ENCODE peak calls at places on chromosomes 11 and 22, in four cellular contexts. B is spleen, C is HL-60, O is transverse colon. G is an unnamed sample.
A peak's percentile ranks its signal among the peaks of the same experiment; 100 is the strongest.

GRCh38 chr11:35227551-35228341 is 88.8 kb downstream of the CD44 start:
- DNase-seq in O (no peak), C (peak; percentile 71), B (no peak), G (no peak)

GRCh38 chr11:78244546-78245315 is 56.0 kb downstream of the USP35 start:
- DNase-seq in O (no peak), C (no peak), B (no peak), G (no peak)

GRCh38 chr11:43732225-43732624 is 51.7 kb downstream of the HSD17B12 start:
- DNase-seq in B (no peak), O (no peak), C (no peak), G (no peak)

GRCh38 chr11:109039611-109040010 is 374.7 kb downstream of the DDX10 start:
- DNase-seq in C (no peak), B (no peak), O (no peak), G (no peak)

GRCh38 chr11:128763224-128763623 is 69.4 kb downstream of the FLI1 start:
- DNase-seq in O (no peak), B (no peak), C (no peak), G (no peak)

GRCh38 chr11:76660533-76661305 is 9.8 kb downstream of the LRRC32 start:
- DNase-seq in C (no peak), B (peak; percentile 70), O (peak; percentile 6), G (no peak)

GRCh38 chr22:46060292-46061123 is 83.5 kb upstream of the WNT7B start:
- DNase-seq in C (no peak), O (no peak), B (no peak), G (no peak)

GRCh38 chr11:108562746-108563581 is 30.6 kb downstream of the EXPH5 start:
- DNase-seq in B (no peak), O (no peak), C (no peak), G (no peak)

GRCh38 chr11:95788921-95789505 is 569 bp downstream of the FAM76B start:
- DNase-seq in B (no peak), O (peak; percentile 13), C (no peak), G (peak; percentile 6)

GRCh38 chr11:74701351-74701750 is 29.9 kb downstream of the CHRDL2 start:
- DNase-seq in O (no peak), B (no peak), C (no peak), G (no peak)

DNA sequence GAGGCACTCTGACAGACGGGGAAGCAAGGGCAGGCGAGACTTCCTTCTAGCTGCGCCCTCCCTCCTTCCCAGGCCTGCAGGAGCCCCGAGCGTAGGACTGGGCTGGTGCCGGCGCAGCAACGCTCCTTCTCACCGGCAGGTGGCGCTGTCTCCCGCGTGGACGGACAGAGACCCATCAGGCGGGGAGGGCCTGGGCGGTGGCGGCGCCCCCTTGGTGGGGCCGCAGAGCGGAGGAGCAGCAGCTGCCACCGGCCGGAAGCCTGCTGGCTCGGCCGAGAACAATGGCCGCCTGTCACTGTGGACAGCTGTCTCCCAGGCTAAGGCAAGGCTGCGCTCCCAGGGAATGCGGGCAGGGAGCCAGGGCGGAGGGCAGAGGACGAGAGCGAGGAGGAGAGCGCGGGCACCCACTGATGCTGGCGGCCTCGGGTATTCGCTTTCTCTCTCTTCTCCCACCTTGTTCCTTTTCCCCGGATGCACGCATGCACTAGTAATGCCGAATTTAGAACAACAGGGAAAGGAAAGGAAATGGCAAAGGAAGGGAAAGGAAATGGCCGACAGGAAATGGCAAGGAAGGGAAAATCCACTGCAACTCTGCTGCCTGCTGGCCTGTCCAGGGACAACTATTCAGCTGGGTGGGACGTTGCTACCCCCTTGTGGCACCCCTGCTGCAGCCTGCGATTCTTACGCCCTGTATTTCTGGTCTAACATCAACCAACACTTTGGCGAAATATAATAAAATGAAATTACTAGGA is 14.4 kb downstream of the PPM1F start:
- DNase-seq in B (peak; percentile 99), O (peak; percentile 96), C (peak; percentile 98), G (peak; percentile 89)
- TF ChIP-seq POLR2AphosphoS5 in B (peak; percentile 90), O (peak; percentile 65), C (peak; percentile 53), G (peak; percentile 74)

DNA sequence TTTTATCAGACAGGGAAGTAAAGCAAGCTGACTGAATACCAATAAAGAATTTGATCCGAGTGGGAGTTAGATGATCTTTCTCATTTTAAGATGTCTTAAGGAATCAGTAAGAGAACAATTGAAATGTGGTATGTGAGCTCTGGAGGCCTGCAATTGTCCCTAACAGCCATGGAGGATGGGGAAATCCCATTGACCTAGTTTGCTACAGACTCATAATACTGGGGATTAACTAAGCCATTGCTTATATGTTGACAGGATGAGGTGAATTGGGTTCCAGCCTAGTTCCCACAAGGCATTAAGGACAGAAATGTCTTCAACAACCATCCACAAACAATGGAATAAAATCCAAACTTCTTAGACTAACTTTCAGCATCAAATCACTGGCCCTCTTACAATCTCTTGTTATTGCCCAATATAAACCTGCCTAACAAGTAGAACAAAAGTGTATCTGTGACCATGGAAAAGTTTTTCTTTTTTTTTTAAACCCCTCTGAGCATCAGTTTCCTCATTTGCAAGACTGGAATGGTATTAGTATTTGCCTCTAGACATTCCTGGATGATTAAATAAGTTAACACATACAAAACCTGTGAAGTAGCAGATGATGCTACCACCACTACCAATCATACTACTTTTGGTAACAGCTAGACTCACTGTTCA is 773.2 kb downstream of the DLG2 start:
- DNase-seq in C (no peak), O (no peak), B (no peak), G (no peak)
- H3K27ac ChIP-seq in C (no peak overlapping the region), O (no peak overlapping the region), B (no peak overlapping the region), G (no peak overlapping the region)

GRCh38 chr22:29816980-29817379 is 21.1 kb downstream of the ASCC2 start:
- DNase-seq in O (no peak), B (no peak), C (no peak), G (peak; percentile 43)
- TF ChIP-seq POLR2AphosphoS5 in O (no peak), B (no peak), C (no peak), G (peak; percentile 36)

DNA sequence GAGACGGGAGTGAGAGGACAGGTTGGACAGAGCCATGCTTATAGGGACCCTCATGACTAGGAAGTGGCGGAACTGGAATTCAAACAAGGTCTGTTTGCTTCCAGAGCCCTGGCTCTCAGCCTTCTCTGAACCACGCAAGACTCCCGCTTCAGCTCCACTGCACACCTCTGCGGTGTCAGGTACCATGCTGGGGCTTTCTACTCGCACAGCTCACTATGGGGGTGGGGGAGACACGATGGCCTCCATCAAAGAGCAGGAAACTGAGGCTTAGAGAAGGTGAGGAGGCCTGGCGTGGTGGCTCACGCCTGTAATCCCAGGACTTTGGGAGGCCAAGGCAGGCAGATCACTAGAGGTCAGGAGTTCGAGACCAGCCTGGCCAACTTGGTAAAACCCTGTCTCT is 14.2 kb downstream of the SUN2 start:
- DNase-seq in O (no peak), C (no peak), B (no peak), G (no peak)
- H3K27ac ChIP-seq in O (no peak overlapping the region), C (no peak overlapping the region), B (peak overlapping the region; percentile 42), G (no peak overlapping the region)

GRCh38 chr11:9017773-9018172 is 14.0 kb upstream of the NRIP3 start:
- DNase-seq in O (peak; percentile 39), C (peak; percentile 83), B (no peak), G (no peak)
- TF ChIP-seq POLR2AphosphoS5 in O (no peak), C (peak; percentile 62), B (peak; percentile 36), G (no peak)

GRCh38 chr11:1845571-1846452 is 7.0 kb downstream of the TNNI2 start:
- DNase-seq in C (no peak), O (no peak), B (peak; percentile 81), G (no peak)

GRCh38 chr11:1846453-1846932 is 6.4 kb upstream of the LSP1 start:
- DNase-seq in B (peak; percentile 78), C (no peak), O (no peak), G (no peak)

GRCh38 chr11:1843796-1844195 is 5.0 kb downstream of the TNNI2 start:
- DNase-seq in O (no peak), C (no peak), B (peak; percentile 79), G (no peak)

GRCh38 chr11:1844221-1845094 is 5.7 kb downstream of the TNNI2 start:
- DNase-seq in O (peak; percentile 67), B (peak; percentile 94), C (peak; percentile 69), G (no peak)

DNA sequence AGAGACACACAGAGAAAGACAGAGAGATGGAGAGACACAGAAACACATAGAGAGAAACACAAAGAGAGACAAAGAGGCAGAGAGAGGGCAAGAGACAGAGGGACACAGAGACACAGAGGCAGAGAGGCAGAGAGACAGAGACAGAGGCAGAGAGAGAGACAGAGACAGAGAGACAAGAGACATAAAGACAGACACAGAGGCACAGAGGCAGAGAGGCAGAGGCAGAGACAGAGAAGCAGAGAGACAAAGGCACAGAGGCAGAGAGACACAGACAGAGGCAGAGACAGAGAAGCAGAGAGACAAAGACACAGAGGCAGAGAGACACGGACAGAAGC is 6.3 kb downstream of the TNNI2 start:
- DNase-seq in C (no peak), O (no peak), B (no peak), G (no peak)
- H3K27ac ChIP-seq in C (peak overlapping the region; percentile 69), O (no peak overlapping the region), B (peak overlapping the region; percentile 91), G (no peak overlapping the region)

DNA sequence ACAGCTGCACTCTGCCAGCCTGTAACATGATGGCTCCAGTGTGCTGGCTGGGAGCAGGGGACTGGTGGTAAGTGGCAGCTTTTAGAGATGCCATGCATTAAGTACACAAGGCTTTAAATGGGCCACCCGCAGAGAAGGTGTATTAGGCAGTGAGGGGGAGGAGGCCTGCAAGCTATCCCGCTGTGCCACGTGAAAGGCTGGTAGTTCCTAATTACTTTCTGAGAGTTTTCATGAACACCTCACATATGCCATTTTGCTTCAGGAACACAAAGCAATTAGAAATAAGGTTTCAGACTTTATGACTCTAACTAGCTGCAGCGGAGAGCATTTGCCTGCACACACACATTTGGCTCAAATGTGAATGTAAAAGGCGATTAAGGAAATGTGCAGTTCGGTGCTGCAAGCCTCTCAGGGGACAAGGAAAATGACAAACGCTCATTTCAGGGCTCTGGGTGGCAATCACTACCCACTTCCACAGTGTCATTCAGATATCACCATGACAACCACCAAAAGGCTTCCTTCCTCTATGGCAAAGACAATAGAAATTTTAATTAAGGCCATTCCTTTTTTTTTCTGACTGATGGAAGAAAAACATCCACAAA is 116.7 kb downstream of the PLEKHA7 start:
- DNase-seq in B (no peak), C (no peak), O (no peak), G (no peak)
- TF ChIP-seq POLR2AphosphoS5 in B (no peak), C (no peak), O (no peak), G (no peak)

DNA sequence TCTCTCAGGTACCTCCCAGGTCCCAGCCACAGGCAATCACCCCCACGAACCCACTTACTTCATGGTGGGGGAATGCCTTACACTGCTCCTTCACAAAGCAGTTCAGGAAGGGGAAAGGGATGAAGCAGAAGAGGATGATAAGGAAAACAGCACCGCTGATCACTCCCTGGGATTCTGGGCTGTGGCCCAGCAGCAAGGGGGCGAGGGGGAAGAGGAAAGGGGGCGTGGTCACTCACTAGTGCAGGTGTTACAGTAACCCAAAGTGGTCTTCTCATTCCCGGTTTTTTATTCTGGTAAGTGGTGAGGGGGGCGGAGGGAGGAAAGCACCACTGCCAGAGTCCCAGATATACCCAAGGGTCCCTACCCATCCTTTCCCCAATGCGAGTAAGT is 698 bp downstream of the DPAGT1 start:
- DNase-seq in B (peak; percentile 75), O (no peak), C (no peak), G (no peak)
- H3K27ac ChIP-seq in B (peak overlapping the region; percentile 91), O (peak overlapping the region; percentile 97), C (peak overlapping the region; percentile 96), G (peak overlapping the region; percentile 87)

G was measured in prostate gland.